ENCODE peak calls at places on chromosome 9, in ten cellular contexts. B, W, K, Z, O, E, D, G, I and J are unnamed samples.

GRCh38 chr9:84785766-84786547 is 116.4 kb downstream of the NTRK2 start:
- DNase-seq in O (no peak), D (no peak), B (no peak), Z (no peak), G (no peak), W (no peak), K (no peak), E (no peak), I (no peak), J (no peak)

GRCh38 chr9:23821400-23822181 is 4.4 kb downstream of the ELAVL2 start:
- DNase-seq in G (peak; percentile 69), K (no peak), W (peak; percentile 89), O (no peak), D (no peak), Z (no peak), B (no peak), I (no peak), E (no peak), J (no peak)

GRCh38 chr9:88270398-88270797 is 117.8 kb upstream of the SPIN1 start:
- DNase-seq in E (no peak), K (no peak), B (no peak), O (no peak), D (no peak), I (no peak), Z (no peak), W (no peak), G (no peak), J (no peak)

GRCh38 chr9:89047667-89048066 is 56.4 kb downstream of the S1PR3 start:
- DNase-seq in D (no peak), K (no peak), I (no peak), W (no peak), O (no peak), Z (no peak), B (no peak), G (no peak), E (no peak), J (peak; percentile 11)

GRCh38 chr9:24464321-24464951 is 81.3 kb downstream of the IZUMO3 start:
- DNase-seq in G (no peak), K (no peak), W (peak; percentile 53), E (no peak), Z (peak; percentile 33), D (no peak), I (no peak), O (no peak), B (no peak), J (no peak)

GRCh38 chr9:34253460-34253837 is 74.6 kb downstream of the UBAP1 start:
- DNase-seq in G (no peak), I (no peak), E (no peak), B (peak; percentile 70), Z (peak; percentile 68), K (no peak), W (no peak), D (no peak), O (no peak), J (peak; percentile 66)

GRCh38 chr9:22731786-22732185 is 285.2 kb downstream of the DMRTA1 start:
- DNase-seq in D (no peak), Z (no peak), O (no peak), K (no peak), W (no peak), I (no peak), G (no peak), E (no peak), B (no peak), J (no peak)

GRCh38 chr9:131500377-131500776 is 2.3 kb upstream of the POMT1 start:
- DNase-seq in G (no peak), K (no peak), W (no peak), D (no peak), Z (no peak), B (no peak), O (no peak), E (peak; percentile 73), I (no peak), J (no peak)

GRCh38 chr9:108953983-108954574 is 19.9 kb downstream of the ABITRAM start:
- DNase-seq in W (no peak), I (no peak), Z (peak; percentile 69), B (peak; percentile 75), K (peak; percentile 43), D (no peak), E (no peak), O (no peak), G (no peak), J (no peak)

GRCh38 chr9:91562412-91562811 is 138.8 kb upstream of the NFIL3 start:
- DNase-seq in W (no peak), Z (peak; percentile 22), O (no peak), K (no peak), G (no peak), B (peak; percentile 57), D (no peak), I (no peak), E (no peak), J (no peak)

GRCh38 chr9:7289773-7290172 is 509.8 kb downstream of the DMAC1 start:
- DNase-seq in D (no peak), K (no peak), Z (no peak), G (no peak), W (no peak), I (no peak), E (no peak), B (no peak), O (no peak), J (no peak)

GRCh38 chr9:13787234-13787833 is 507.8 kb upstream of the MPDZ start:
- DNase-seq in B (peak; percentile 85), I (no peak), O (peak; percentile 26), Z (peak; percentile 67), G (no peak), K (peak; percentile 60), D (no peak), W (no peak), E (no peak), J (no peak)
- H3K4me3 ChIP-seq in B (peak overlapping the region; percentile 20), I (no peak overlapping the region), O (no peak overlapping the region), Z (no peak overlapping the region), G (no peak overlapping the region), K (no peak overlapping the region), D (no peak overlapping the region), W (no peak overlapping the region), E (no peak overlapping the region), J (peak overlapping the region; percentile 24)

DNA sequence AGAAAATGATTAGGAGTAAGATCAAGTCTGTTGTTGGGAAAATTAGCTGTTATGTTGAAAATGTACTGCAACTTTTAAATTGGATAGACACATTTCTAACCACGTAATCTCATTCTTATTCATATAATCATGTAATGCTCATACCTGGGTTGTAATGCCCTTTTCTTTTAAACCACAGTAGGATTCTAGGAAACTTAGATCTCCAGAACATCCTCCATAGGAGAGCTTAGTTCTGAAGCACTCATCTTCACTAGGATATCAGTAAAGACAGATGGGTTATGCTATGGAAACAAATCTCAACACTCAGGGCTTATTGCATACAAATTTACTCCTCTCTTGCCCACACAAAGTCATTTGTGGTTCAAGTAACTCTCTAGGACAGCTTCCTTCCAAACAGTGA is 34.8 kb upstream of the ANXA1 start:
- DNase-seq in K (no peak), B (no peak), Z (no peak), D (no peak), I (no peak), E (no peak), O (no peak), W (no peak), G (no peak), J (no peak)
- TF ChIP-seq CTCF in K (no peak), B (no peak), Z (no peak), D (no peak), I (no peak), E (no peak), O (no peak), W (no peak), G (no peak), J (no peak)

GRCh38 chr9:109968702-109969450 is 188.9 kb downstream of the PALM2AKAP2 start:
- DNase-seq in B (peak; percentile 37), E (no peak), I (no peak), W (peak; percentile 74), K (no peak), Z (peak; percentile 60), G (peak; percentile 36), D (no peak), O (peak; percentile 20), J (no peak)

GRCh38 chr9:109966643-109967368 is 186.8 kb downstream of the PALM2AKAP2 start:
- DNase-seq in K (no peak), D (no peak), B (no peak), O (no peak), E (no peak), W (no peak), Z (no peak), I (no peak), G (no peak), J (no peak)

GRCh38 chr9:109969559-109970237 is 189.7 kb downstream of the PALM2AKAP2 start:
- DNase-seq in B (no peak), E (no peak), W (no peak), G (no peak), O (peak; percentile 34), K (no peak), D (no peak), I (no peak), Z (no peak), J (no peak)

GRCh38 chr9:109967651-109968331 is 187.8 kb downstream of the PALM2AKAP2 start:
- DNase-seq in O (no peak), I (no peak), D (no peak), W (no peak), E (no peak), K (no peak), G (no peak), Z (no peak), B (no peak), J (no peak)

GRCh38 chr9:109968332-109968657 is 188.3 kb downstream of the PALM2AKAP2 start:
- DNase-seq in E (no peak), K (no peak), B (no peak), Z (no peak), I (no peak), D (no peak), O (no peak), W (no peak), G (no peak), J (no peak)
- H3K4me3 ChIP-seq in E (no peak overlapping the region), K (no peak overlapping the region), B (no peak overlapping the region), Z (no peak overlapping the region), I (no peak overlapping the region), D (no peak overlapping the region), O (no peak overlapping the region), W (no peak overlapping the region), G (no peak overlapping the region), J (no peak overlapping the region)

GRCh38 chr9:99513441-99514112 is 291.5 kb downstream of the SEC61B start:
- DNase-seq in W (no peak), I (no peak), O (no peak), E (no peak), G (no peak), B (no peak), D (no peak), K (no peak), Z (no peak), J (no peak)

GRCh38 chr9:99515087-99515486 is 293.0 kb downstream of the SEC61B start:
- DNase-seq in B (no peak), Z (no peak), O (no peak), K (no peak), I (no peak), W (no peak), E (no peak), D (no peak), G (no peak), J (no peak)

GRCh38 chr9:99509900-99510299 is 287.8 kb downstream of the SEC61B start:
- DNase-seq in K (no peak), O (no peak), I (no peak), G (no peak), W (no peak), E (no peak), B (no peak), Z (no peak), D (no peak), J (no peak)

GRCh38 chr9:99509291-99509826 is 287.3 kb downstream of the SEC61B start:
- DNase-seq in I (no peak), E (no peak), K (no peak), O (no peak), B (no peak), G (no peak), Z (no peak), D (no peak), W (no peak), J (no peak)

GRCh38 chr9:99511723-99512122 is 289.6 kb downstream of the SEC61B start:
- DNase-seq in Z (no peak), G (no peak), D (no peak), W (peak; percentile 68), K (no peak), B (no peak), O (no peak), E (no peak), I (no peak), J (no peak)
- TF ChIP-seq CTCF in Z (no peak), G (no peak), D (no peak), W (peak; percentile 73), K (no peak), B (peak; percentile 8), O (no peak), E (no peak), I (peak; percentile 24), J (no peak)